ENCODE peak calls at places on chromosomes 11 and 22, in five cellular contexts. K is cardiac muscle cell, P is OCI-LY7, J is AG09309, Q is fibroblast of the aortic adventitia. U is an unnamed sample.

GRCh38 chr11:45098929-45099328 is 47.5 kb upstream of the PRDM11 start:
- DNase-seq in K (no peak), P (no peak), J (no peak), Q (no peak), U (no peak)

GRCh38 chr22:38724926-38725571 is 19.3 kb downstream of the GTPBP1 start:
- DNase-seq in K (peak), P (peak), J (no peak), Q (peak), U (no peak)

GRCh38 chr11:8100605-8101004 is 19.6 kb downstream of the TUB start:
- DNase-seq in K (no peak), P (no peak), J (no peak), Q (no peak), U (no peak)

GRCh38 chr11:120256178-120256577 is 16.2 kb downstream of the POU2F3 start:
- DNase-seq in K (no peak), P (no peak), J (no peak), Q (no peak), U (no peak)

GRCh38 chr11:96086111-96086510 is 162.2 kb upstream of the MTMR2 start:
- DNase-seq in K (no peak), P (no peak), J (no peak), Q (no peak), U (no peak)

GRCh38 chr22:20430641-20431519 is 6.7 kb downstream of the SCARF2 start:
- DNase-seq in K (no peak), P (no peak), J (no peak), Q (no peak), U (no peak)

GRCh38 chr11:9972917-9973504 is 309.1 kb downstream of the SWAP70 start:
- DNase-seq in K (peak), P (peak), J (peak), Q (peak), U (peak)

GRCh38 chr22:38724176-38724575 is 18.4 kb downstream of the GTPBP1 start:
- DNase-seq in K (no peak), P (no peak), J (no peak), Q (no peak), U (no peak)

GRCh38 chr11:134363161-134363560 is 31.4 kb downstream of the GLB1L2 start:
- DNase-seq in K (no peak), P (no peak), J (no peak), Q (no peak), U (no peak)

GRCh38 chr11:1168256-1168655 is 10.5 kb downstream of the MUC5AC start:
- DNase-seq in K (no peak), P (no peak), J (no peak), Q (no peak), U (no peak)

GRCh38 chr11:67006029-67006884 is 16.7 kb upstream of the SYT12 start:
- DNase-seq in K (no peak), P (peak), J (no peak), Q (peak), U (no peak)

GRCh38 chr11:47606731-47607130 is 12.5 kb upstream of the C1QTNF4 start:
- DNase-seq in K (peak), P (peak), J (no peak), Q (peak), U (no peak)

GRCh38 chr11:20004856-20005255 is 155.4 kb downstream of the DBX1 start:
- DNase-seq in K (no peak), P (no peak), J (no peak), Q (no peak), U (no peak)

GRCh38 chr11:17008099-17008498 is 6.1 kb downstream of the PLEKHA7 start:
- DNase-seq in K (no peak), P (no peak), J (no peak), Q (no peak), U (no peak)

GRCh38 chr22:29369460-29369859 is 18.9 kb downstream of the AP1B1 start:
- DNase-seq in K (peak), P (no peak), J (peak), Q (peak), U (no peak)

GRCh38 chr11:36216061-36216615 is 73.1 kb downstream of the COMMD9 start:
- DNase-seq in K (no peak), P (no peak), J (no peak), Q (no peak), U (no peak)

GRCh38 chr11:528815-529728 is 6.3 kb downstream of the HRAS start:
- DNase-seq in K (no peak), P (no peak), J (no peak), Q (no peak), U (no peak)

GRCh38 chr22:24726848-24727217 is 47.7 kb downstream of the PIWIL3 start:
- DNase-seq in K (no peak), P (no peak), J (no peak), Q (no peak), U (no peak)

GRCh38 chr22:24727218-24727851 is 47.2 kb downstream of the PIWIL3 start:
- DNase-seq in K (peak), P (no peak), J (no peak), Q (peak), U (no peak)

GRCh38 chr22:24730864-24731263 is 43.7 kb downstream of the PIWIL3 start:
- DNase-seq in K (no peak), P (no peak), J (no peak), Q (no peak), U (no peak)

GRCh38 chr22:24731786-24732185 is 42.7 kb downstream of the PIWIL3 start:
- DNase-seq in K (no peak), P (no peak), J (no peak), Q (no peak), U (no peak)

GRCh38 chr22:24728790-24729637 is 45.5 kb downstream of the PIWIL3 start:
- DNase-seq in K (peak), P (no peak), J (no peak), Q (peak), U (no peak)
- TF ChIP-seq CTCF in K (no peak), P (no peak), J (no peak), Q (no peak), U (no peak)

GRCh38 chr11:92417326-92417725 is 192.7 kb downstream of the FAT3 start:
- DNase-seq in K (no peak), P (no peak), J (no peak), Q (no peak), U (no peak)

GRCh38 chr11:92411431-92411830 is 186.8 kb downstream of the FAT3 start:
- DNase-seq in K (no peak), P (no peak), J (no peak), Q (no peak), U (no peak)

GRCh38 chr11:92413757-92414513 is 189.3 kb downstream of the FAT3 start:
- DNase-seq in K (no peak), P (no peak), J (no peak), Q (no peak), U (peak)

GRCh38 chr11:92409956-92410355 is 185.3 kb downstream of the FAT3 start:
- DNase-seq in K (no peak), P (no peak), J (no peak), Q (no peak), U (no peak)

DNA sequence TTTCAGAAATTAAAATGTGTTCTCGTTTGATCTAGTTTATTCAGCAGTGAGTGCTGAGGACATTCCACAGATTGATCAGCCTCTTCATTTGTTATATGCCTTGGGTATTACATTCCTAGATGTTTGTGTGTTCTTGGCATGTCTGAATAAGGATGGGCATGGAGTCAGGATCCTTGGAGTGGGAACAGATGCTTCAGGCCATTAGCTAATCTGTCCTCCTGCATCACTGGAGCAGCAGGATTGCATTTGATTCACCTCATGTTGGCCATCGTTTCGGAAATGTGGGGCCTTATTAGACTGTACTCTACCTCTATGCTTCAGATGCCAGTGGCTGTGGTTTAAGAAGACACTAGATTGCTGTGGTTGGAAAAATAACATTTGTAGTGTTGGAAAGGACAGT is 190.6 kb downstream of the FAT3 start:
- DNase-seq in K (no peak), P (no peak), J (no peak), Q (peak), U (no peak)
- H3K4me3 ChIP-seq in K (no peak), P (no peak), J (no peak), Q (no peak), U (no peak)

GRCh38 chr11:61106296-61106695 is 4.0 kb downstream of the CD5 start:
- DNase-seq in K (no peak), P (no peak), J (no peak), Q (no peak), U (no peak)
- TF ChIP-seq CTCF in K (no peak), P (no peak), J (no peak), Q (no peak), U (no peak)

DNA sequence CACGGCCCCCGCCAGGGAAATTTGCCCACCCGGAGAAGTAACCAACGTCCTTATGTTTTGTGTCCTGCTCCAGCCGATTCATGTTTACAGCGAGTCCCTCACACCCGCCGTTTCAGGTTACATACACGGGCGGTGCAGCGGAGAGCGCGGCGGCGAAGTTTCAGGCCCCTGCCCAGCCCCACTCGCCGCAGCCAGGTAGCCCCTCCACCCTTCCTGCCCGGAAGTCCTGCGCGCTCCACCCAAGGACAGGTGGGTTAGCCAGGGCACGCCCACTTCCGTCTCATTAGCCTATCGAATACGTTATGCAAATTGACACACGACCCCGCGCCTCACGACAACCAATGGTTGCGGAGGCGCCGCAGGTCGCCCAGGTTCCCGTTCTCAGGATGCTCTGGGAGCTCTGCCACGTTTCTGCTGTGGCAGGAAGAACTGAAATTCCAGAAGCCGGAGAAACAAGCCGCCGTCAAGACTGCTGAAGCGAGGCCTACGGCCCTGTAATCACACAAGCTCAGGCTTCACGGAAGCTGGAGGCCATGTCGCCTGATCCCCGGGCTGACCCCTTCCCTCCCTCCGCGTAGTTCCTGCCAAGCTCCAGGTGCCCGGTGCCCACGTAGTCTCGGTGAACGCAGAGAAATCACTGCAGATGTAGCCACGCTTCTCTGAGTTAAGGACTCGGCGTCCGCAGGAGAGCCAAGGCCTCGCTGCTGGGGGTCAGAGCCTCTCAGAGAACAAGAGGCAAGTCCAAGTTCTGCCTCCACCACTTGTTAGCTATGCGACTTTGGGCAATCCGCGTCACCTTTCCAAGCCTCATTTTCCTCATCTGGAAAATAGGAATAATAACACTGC is 22.4 kb upstream of the MYH9 start:
- DNase-seq in K (peak), P (peak), J (no peak), Q (no peak), U (peak)
- H3K4me3 ChIP-seq in K (peak), P (peak), J (no peak), Q (no peak), U (peak)

GRCh38 chr11:132346558-132347148 is 976.2 kb downstream of the NTM start:
- DNase-seq in K (no peak), P (no peak), J (no peak), Q (no peak), U (no peak)

GRCh38 chr11:132343445-132343844 is 973.0 kb downstream of the NTM start:
- DNase-seq in K (no peak), P (no peak), J (no peak), Q (no peak), U (no peak)

GRCh38 chr11:132351050-132351449 is 980.6 kb downstream of the NTM start:
- DNase-seq in K (no peak), P (no peak), J (no peak), Q (no peak), U (no peak)

GRCh38 chr11:132349806-132350733 is 979.7 kb downstream of the NTM start:
- DNase-seq in K (no peak), P (no peak), J (no peak), Q (peak), U (no peak)

DNA sequence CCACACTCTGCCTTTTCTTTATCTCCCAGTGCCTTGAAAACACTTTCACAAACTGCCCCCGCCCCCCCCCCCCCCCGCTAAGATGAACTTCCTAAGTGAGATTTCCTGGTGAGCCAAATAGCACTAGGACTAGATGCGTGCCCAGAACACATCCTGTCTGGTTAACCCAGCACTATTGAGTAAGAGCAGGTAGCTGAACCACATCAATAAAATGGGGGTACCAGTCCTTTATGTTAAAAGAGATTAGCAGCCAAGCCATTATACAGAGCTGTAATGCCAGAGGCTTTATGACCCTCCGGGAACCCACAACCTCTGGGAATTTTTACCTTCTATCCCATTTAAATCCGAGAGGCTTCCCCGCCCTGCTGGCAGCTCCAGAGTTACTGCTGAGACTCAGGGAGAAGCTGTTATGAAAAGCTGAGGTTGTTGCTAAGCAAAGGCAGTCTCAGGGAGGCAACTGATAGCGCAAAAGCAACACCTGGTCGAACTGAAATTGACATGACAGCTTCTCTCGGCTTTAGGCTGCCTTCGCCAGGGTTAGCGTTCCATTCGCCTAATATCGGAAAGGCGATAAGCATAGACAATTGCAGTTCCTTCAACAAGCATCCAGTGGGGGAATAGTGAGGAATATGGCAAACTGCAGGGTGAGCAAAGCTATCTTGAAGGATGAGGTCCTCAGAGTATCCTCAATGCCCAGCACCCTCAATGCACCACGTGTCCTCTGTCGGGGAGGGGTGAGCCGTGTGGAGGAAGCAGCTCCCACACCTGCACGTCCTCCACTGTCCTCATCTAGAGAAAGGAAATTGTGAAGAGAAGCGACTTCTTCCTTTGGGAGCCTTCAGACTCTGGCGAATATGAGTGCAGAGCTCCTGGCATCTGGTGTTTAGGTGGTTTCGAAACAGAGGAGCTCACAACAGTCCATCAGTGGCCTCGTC is 977.0 kb downstream of the NTM start:
- DNase-seq in K (no peak), P (no peak), J (no peak), Q (no peak), U (no peak)
- TF ChIP-seq CTCF in K (no peak), P (no peak), J (no peak), Q (no peak), U (no peak)

GRCh38 chr11:64028398-64029115 is 7.2 kb upstream of the FLRT1 start:
- DNase-seq in K (peak), P (peak), J (no peak), Q (no peak), U (no peak)

GRCh38 chr11:64031001-64031400 is 4.7 kb upstream of the FLRT1 start:
- DNase-seq in K (no peak), P (no peak), J (no peak), Q (no peak), U (no peak)

GRCh38 chr11:64025205-64025604 is 10.5 kb upstream of the FLRT1 start:
- DNase-seq in K (no peak), P (no peak), J (no peak), Q (no peak), U (no peak)

GRCh38 chr11:64026575-64027213 is 9.0 kb upstream of the FLRT1 start:
- DNase-seq in K (no peak), P (no peak), J (no peak), Q (no peak), U (no peak)

DNA sequence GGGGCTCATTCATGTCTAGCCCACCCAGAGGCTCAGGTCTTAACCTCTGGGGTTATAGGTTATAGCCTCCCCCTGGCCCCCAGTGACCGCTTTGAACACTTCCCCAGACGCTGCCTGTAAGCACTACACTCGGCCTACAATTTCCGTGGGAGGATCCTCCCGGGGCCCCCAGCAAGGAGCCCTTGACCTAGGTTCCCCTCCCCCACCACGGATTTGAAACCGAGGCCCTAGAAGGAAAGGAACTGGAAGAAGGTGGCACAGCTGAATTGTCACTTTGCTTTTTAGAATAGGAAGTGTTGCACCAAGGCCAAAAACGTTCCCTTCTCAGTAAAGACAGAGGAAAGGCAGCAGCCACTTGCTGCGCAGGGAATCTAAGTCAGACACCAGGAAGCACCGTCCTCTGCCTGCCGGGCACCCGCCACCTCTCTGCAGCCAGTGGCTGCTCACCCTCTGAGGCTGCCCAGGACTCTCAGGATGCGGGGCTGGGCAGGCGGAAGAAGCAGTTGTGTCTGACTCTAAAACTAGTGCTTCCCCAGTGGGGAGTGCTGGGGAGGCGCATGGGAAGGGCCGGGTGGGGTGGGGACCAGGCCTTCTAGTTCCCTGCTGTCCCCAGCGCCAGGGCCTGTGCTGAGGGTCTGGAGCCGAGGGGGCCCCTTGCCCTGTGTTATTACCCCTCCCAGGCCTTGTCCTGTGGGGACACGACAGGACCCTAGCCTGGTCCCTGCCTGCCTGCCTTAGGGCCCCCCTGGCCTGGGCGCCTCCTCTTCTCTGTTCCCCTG is 7.9 kb upstream of the FLRT1 start:
- DNase-seq in K (no peak), P (peak), J (no peak), Q (no peak), U (no peak)
- H3K4me3 ChIP-seq in K (no peak), P (no peak), J (no peak), Q (no peak), U (no peak)